ENCODE peak calls at places on chromosomes 3 and 15, in eight cellular contexts. G, Y, W, X, T, N, R and B are unnamed samples.

GRCh38 chr3:17913349-17913748 is 170.9 kb upstream of the TBC1D5 start:
- DNase-seq in X (no peak), G (no peak), W (no peak), Y (no peak), N (no peak), T (no peak), R (no peak), B (no peak)

GRCh38 chr3:77247063-77247462 is 207.2 kb downstream of the ROBO2 start:
- DNase-seq in X (no peak), R (no peak), N (no peak), G (no peak), T (no peak), W (no peak), Y (no peak), B (no peak)

GRCh38 chr3:194135806-194136518 is at the start of gene HES1:
- DNase-seq in N (peak; percentile 20), G (peak; percentile 96), T (peak; percentile 96), Y (peak; percentile 98), X (peak; percentile 40), W (peak; percentile 70), R (peak; percentile 65), B (peak; percentile 16)

GRCh38 chr3:102205647-102206046 is 229.2 kb upstream of the ZPLD1 start:
- DNase-seq in W (no peak), Y (no peak), G (no peak), X (no peak), N (no peak), R (no peak), T (no peak), B (no peak)

GRCh38 chr15:69319384-69320375 is 21.0 kb downstream of the PAQR5 start:
- DNase-seq in R (no peak), W (no peak), Y (no peak), G (no peak), T (no peak), N (no peak), X (no peak), B (no peak)

GRCh38 chr3:140242818-140243276 is 307.9 kb downstream of the CLSTN2 start:
- DNase-seq in G (peak; percentile 56), R (peak; percentile 4), N (no peak), Y (no peak), W (peak; percentile 71), X (no peak), T (no peak), B (no peak)

GRCh38 chr15:101288905-101289513 is 6.0 kb downstream of the SNRPA1 start:
- DNase-seq in T (no peak), N (peak; percentile 38), R (peak; percentile 58), G (no peak), W (peak; percentile 14), Y (peak; percentile 46), X (no peak), B (peak; percentile 19)

GRCh38 chr3:13537926-13538325 is 11.0 kb upstream of the FBLN2 start:
- DNase-seq in W (no peak), G (no peak), X (no peak), N (no peak), T (no peak), R (no peak), Y (no peak), B (no peak)

GRCh38 chr15:40925495-40925862 is 3.7 kb upstream of the DLL4 start:
- DNase-seq in X (no peak), G (no peak), R (no peak), W (no peak), Y (no peak), N (no peak), T (no peak), B (no peak)

GRCh38 chr3:39146083-39146501 is 7.3 kb downstream of the CSRNP1 start:
- DNase-seq in W (no peak), G (no peak), R (no peak), Y (no peak), T (no peak), X (no peak), N (no peak), B (no peak)

GRCh38 chr3:5187920-5188418 is 462 bp downstream of the EDEM1 start:
- DNase-seq in X (no peak), Y (no peak), N (peak; percentile 51), W (no peak), R (no peak), G (peak; percentile 54), T (no peak), B (no peak)